ENCODE peak calls at places on chromosomes 16 and 17, in four cellular contexts. One of them, this sample, is unnamed.

GRCh38 chr16:87701505-87701921 is 64.3 kb downstream of the KLHDC4 start:
- DNase-seq in GM12878: no peak
- DNase-seq in H1: no peak
- DNase-seq in K562: no peak
- DNase-seq in this sample: no peak

GRCh38 chr16:49620158-49620867 is 235.6 kb downstream of the ZNF423 start:
- DNase-seq in H1: no peak
- DNase-seq in GM12878: no peak
- DNase-seq in K562: peak; percentile 69
- DNase-seq in this sample: peak; percentile 53

GRCh38 chr17:15490634-15491261 is 23.3 kb upstream of the CDRT4 start:
- DNase-seq in H1: peak; percentile 60
- DNase-seq in K562: peak; percentile 94
- DNase-seq in GM12878: no peak
- DNase-seq in this sample: peak; percentile 76

GRCh38 chr17:58487589-58488427 is at the start of gene HSF5:
- DNase-seq in H1: peak; percentile 66
- DNase-seq in GM12878: no peak
- DNase-seq in K562: no peak
- DNase-seq in this sample: no peak

GRCh38 chr17:42422412-42422957 is 571 bp downstream of the CAVIN1 start:
- DNase-seq in H1: peak; percentile 70
- DNase-seq in GM12878: no peak
- DNase-seq in K562: peak; percentile 66
- DNase-seq in this sample: peak; percentile 32

GRCh38 chr17:79024901-79025737 is 1.1 kb downstream of the C1QTNF1 start:
- DNase-seq in K562: no peak
- DNase-seq in H1: no peak
- DNase-seq in GM12878: no peak
- DNase-seq in this sample: no peak

GRCh38 chr16:83402969-83403368 is 404.8 kb upstream of the HSBP1 start:
- DNase-seq in GM12878: no peak
- DNase-seq in H1: no peak
- DNase-seq in K562: no peak
- DNase-seq in this sample: peak; percentile 54

GRCh38 chr16:56281256-56281805 is 90.0 kb downstream of the GNAO1 start:
- DNase-seq in K562: peak; percentile 49
- DNase-seq in H1: peak; percentile 68
- DNase-seq in GM12878: no peak
- DNase-seq in this sample: no peak

GRCh38 chr16:79186196-79186595 is 414.3 kb downstream of the MAF start:
- DNase-seq in GM12878: no peak
- DNase-seq in H1: no peak
- DNase-seq in K562: peak; percentile 3
- DNase-seq in this sample: no peak

GRCh38 chr17:72691601-72692000 is 400.9 kb downstream of the SLC39A11 start:
- DNase-seq in K562: no peak
- DNase-seq in H1: no peak
- DNase-seq in GM12878: no peak
- DNase-seq in this sample: peak; percentile 98

GRCh38 chr16:15897834-15898254 is 9.4 kb upstream of the CEP20 start:
- DNase-seq in H1: no peak
- DNase-seq in GM12878: peak; percentile 76
- DNase-seq in K562: peak; percentile 55
- DNase-seq in this sample: peak; percentile 79

GRCh38 chr17:42803074-42803883 is 4.6 kb downstream of the CNTD1 start:
- DNase-seq in K562: no peak
- DNase-seq in GM12878: no peak
- DNase-seq in H1: no peak
- DNase-seq in this sample: peak; percentile 35

GRCh38 chr16:50702725-50703124 is 9.3 kb downstream of the NOD2 start:
- DNase-seq in H1: no peak
- DNase-seq in GM12878: no peak
- DNase-seq in K562: no peak
- DNase-seq in this sample: no peak

GRCh38 chr17:56785396-56785795 is 48.3 kb downstream of the C17orf67 start:
- DNase-seq in GM12878: no peak
- DNase-seq in K562: no peak
- DNase-seq in H1: no peak
- DNase-seq in this sample: peak; percentile 67

GRCh38 chr17:75691371-75692290 is 24.5 kb downstream of the SAP30BP start:
- DNase-seq in K562: no peak
- DNase-seq in H1: no peak
- DNase-seq in GM12878: no peak
- DNase-seq in this sample: peak; percentile 28

GRCh38 chr17:72456026-72456569 is 335.3 kb downstream of the SOX9 start:
- DNase-seq in K562: no peak
- DNase-seq in GM12878: no peak
- DNase-seq in H1: no peak
- DNase-seq in this sample: peak; percentile 67

GRCh38 chr16:48969611-48970010 is 312.0 kb downstream of the CBLN1 start:
- DNase-seq in K562: no peak
- DNase-seq in H1: no peak
- DNase-seq in GM12878: no peak
- DNase-seq in this sample: no peak

GRCh38 chr16:17396762-17397498 is 73.8 kb downstream of the XYLT1 start:
- DNase-seq in H1: no peak
- DNase-seq in GM12878: no peak
- DNase-seq in K562: no peak
- DNase-seq in this sample: peak; percentile 52

GRCh38 chr17:50181601-50182345 is 16.0 kb downstream of the SGCA start:
- DNase-seq in K562: no peak
- DNase-seq in H1: no peak
- DNase-seq in GM12878: no peak
- DNase-seq in this sample: peak; percentile 65

GRCh38 chr17:57898487-57899311 is 48.9 kb upstream of the MRPS23 start:
- DNase-seq in K562: no peak
- DNase-seq in GM12878: no peak
- DNase-seq in H1: peak; percentile 77
- DNase-seq in this sample: peak; percentile 49

GRCh38 chr17:65813306-65813705 is 251.9 kb upstream of the AXIN2 start:
- DNase-seq in H1: no peak
- DNase-seq in K562: no peak
- DNase-seq in GM12878: no peak
- DNase-seq in this sample: peak; percentile 6

GRCh38 chr17:65809366-65809765 is 247.9 kb upstream of the AXIN2 start:
- DNase-seq in H1: no peak
- DNase-seq in GM12878: no peak
- DNase-seq in K562: no peak
- DNase-seq in this sample: no peak

GRCh38 chr17:65817951-65818350 is 256.5 kb upstream of the AXIN2 start:
- DNase-seq in H1: no peak
- DNase-seq in GM12878: no peak
- DNase-seq in K562: no peak
- DNase-seq in this sample: no peak

GRCh38 chr17:65811043-65811442 is 249.6 kb upstream of the AXIN2 start:
- DNase-seq in GM12878: no peak
- DNase-seq in H1: no peak
- DNase-seq in K562: no peak
- DNase-seq in this sample: no peak

DNA sequence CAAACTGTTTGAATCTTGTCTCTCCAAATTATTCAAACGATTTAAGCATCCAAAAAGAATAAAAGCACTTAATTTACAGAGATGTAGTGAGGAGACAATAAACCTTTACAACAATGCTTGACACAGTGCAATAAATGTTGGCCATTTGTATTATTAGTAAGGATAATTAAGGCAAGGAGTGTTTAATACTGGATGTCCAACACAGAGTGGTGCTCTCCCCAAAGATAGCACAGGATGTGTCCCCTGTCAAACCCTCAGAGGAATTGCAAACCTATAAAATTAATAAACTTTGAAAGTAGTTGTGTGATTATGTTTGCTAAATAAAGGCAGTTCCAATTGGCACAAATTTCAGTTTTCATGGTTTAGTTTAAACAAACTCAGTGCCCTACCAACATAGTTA is 253.0 kb upstream of the AXIN2 start:
- DNase-seq in K562: no peak
- DNase-seq in GM12878: no peak
- DNase-seq in H1: no peak
- DNase-seq in this sample: no peak
- TF ChIP-seq CEBPB in K562: no peak
- TF ChIP-seq CEBPB in GM12878: no peak
- TF ChIP-seq CEBPB in H1: no peak
- TF ChIP-seq CEBPB in this sample: no peak

GRCh38 chr17:45073414-45074070 is 12.4 kb downstream of the NMT1 start:
- DNase-seq in H1: no peak
- DNase-seq in GM12878: no peak
- DNase-seq in K562: no peak
- DNase-seq in this sample: peak; percentile 97
- TF ChIP-seq CEBPB in H1: peak; percentile 40
- TF ChIP-seq CEBPB in GM12878: no peak
- TF ChIP-seq CEBPB in K562: peak; percentile 41
- TF ChIP-seq CEBPB in this sample: peak; percentile 98

GRCh38 chr17:51487947-51488346 is 227.6 kb downstream of the UTP18 start:
- DNase-seq in GM12878: no peak
- DNase-seq in K562: peak; percentile 48
- DNase-seq in H1: peak; percentile 69
- DNase-seq in this sample: no peak
- TF ChIP-seq CEBPB in GM12878: no peak
- TF ChIP-seq CEBPB in K562: no peak
- TF ChIP-seq CEBPB in H1: no peak
- TF ChIP-seq CEBPB in this sample: no peak

GRCh38 chr16:46757339-46758050 is 9.4 kb upstream of the MYLK3 start:
- DNase-seq in H1: no peak
- DNase-seq in GM12878: no peak
- DNase-seq in K562: peak; percentile 57
- DNase-seq in this sample: peak; percentile 7

GRCh38 chr16:46763147-46763546 is 15.0 kb upstream of the MYLK3 start:
- DNase-seq in GM12878: no peak
- DNase-seq in H1: no peak
- DNase-seq in K562: no peak
- DNase-seq in this sample: no peak

GRCh38 chr16:46765050-46765449 is 16.9 kb upstream of the MYLK3 start:
- DNase-seq in H1: no peak
- DNase-seq in GM12878: no peak
- DNase-seq in K562: no peak
- DNase-seq in this sample: peak; percentile 76

GRCh38 chr16:46759309-46759708 is 11.2 kb upstream of the MYLK3 start:
- DNase-seq in H1: no peak
- DNase-seq in GM12878: no peak
- DNase-seq in K562: no peak
- DNase-seq in this sample: no peak

DNA sequence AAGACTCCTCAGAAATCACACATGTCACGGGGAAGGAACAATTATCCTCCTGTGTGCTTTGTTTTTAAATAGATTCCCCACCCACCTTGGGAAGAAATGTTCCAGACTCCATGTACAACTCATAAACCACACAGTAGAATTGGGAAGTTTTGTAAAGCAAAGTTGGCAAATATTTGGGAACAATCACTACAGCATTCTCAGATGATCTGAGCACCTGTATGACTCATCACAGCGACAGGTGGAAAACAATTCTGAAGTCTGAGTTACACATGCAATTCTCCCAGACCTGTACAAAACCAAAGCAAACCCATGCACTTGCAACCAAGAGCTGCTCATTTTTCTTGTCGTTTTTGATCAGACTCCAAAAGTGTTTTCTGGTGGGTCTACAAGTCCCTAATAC is 14.4 kb upstream of the MYLK3 start:
- DNase-seq in H1: no peak
- DNase-seq in GM12878: no peak
- DNase-seq in K562: no peak
- DNase-seq in this sample: no peak
- TF ChIP-seq CEBPB in H1: no peak
- TF ChIP-seq CEBPB in GM12878: no peak
- TF ChIP-seq CEBPB in K562: no peak
- TF ChIP-seq CEBPB in this sample: no peak

DNA sequence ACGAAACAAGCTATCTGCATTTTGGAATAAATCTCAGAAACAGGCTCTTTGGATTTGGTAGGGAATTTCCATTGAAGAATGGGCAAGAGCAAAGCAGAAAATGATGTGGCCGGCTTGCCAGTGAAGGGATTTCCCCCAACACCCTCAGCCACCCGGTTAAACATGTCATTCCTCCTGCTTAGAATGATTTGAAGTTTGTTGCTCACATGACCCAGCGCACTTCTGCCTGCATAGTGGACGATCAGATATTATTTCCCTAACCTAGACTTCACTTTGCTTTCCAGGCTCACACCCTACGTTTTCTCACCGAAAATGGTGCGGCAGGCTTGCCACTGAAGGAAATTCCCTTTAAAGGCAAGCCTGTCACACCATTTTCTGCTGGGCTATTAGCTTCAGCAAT is 170.7 kb downstream of the CDH11 start:
- DNase-seq in GM12878: no peak
- DNase-seq in K562: no peak
- DNase-seq in H1: no peak
- DNase-seq in this sample: no peak
- TF ChIP-seq CEBPB in GM12878: no peak
- TF ChIP-seq CEBPB in K562: no peak
- TF ChIP-seq CEBPB in H1: no peak
- TF ChIP-seq CEBPB in this sample: no peak

DNA sequence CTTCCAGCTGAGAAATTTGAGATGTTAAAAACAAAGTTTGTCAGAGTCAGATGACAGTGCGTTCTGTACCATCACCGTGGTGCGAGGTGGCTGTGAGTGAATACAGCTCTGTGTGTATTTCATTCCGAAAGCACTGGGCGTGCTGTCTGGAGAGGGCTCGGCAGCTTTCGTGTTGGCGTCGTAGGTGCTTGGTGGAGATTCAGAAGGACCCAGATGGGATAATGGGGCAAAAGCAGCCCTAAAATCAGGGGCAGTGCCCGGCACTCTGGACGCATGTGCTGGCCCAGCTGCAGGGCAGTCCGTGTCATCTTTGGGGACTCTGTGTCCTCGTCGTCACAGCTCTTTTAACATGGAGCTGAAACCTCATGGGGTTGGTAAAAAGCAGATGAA is 206.4 kb downstream of the RPTOR start:
- DNase-seq in GM12878: no peak
- DNase-seq in H1: no peak
- DNase-seq in K562: no peak
- DNase-seq in this sample: peak; percentile 16
- TF ChIP-seq CEBPB in GM12878: no peak
- TF ChIP-seq CEBPB in H1: no peak
- TF ChIP-seq CEBPB in K562: no peak
- TF ChIP-seq CEBPB in this sample: no peak

DNA sequence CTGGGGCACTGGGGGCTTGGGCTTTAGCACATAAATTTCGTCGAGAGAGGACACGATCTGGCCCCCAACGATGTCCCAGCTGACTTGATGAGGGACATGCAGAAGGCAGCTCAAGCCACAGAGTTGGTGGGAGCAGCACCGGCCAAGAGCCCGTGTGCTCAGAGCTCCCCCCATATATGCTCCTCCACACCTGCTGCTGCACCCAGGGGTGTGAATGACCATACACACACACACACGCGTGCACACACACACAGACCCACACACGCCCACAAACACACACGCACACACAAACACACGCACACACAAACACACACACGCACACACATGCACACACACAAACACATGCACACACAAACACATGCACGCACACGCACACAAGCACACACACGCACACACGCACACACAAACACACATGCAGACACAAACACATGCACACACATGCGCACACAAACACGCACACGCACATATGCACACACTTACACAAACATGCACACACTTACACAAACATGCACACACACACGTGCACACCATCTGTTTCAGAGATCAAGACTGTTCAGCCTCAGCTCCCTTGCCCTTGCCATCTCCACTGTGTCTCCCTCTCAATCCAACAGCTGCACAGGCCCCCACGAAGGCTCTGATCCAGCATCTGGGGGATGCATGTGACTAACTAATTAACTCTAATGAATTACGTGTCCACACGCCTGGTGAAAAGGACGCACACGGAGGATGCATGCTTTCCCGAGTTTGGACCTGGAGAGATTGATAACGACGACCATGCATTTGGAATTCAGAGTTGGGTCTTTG is 85.6 kb upstream of the TNRC6C start:
- DNase-seq in GM12878: no peak
- DNase-seq in H1: no peak
- DNase-seq in K562: no peak
- DNase-seq in this sample: no peak
- TF ChIP-seq CEBPB in GM12878: no peak
- TF ChIP-seq CEBPB in H1: no peak
- TF ChIP-seq CEBPB in K562: no peak
- TF ChIP-seq CEBPB in this sample: no peak